ENCODE peak calls at places on chromosomes 5 and 9, in seven cellular contexts. U is uterus, F is kidney epithelial cell, M is right atrium auricular region, Q is HL-60, S is WTC11, G is nephron progenitor cell. W is an unnamed sample.

GRCh38 chr5:78550891-78551290 is 97.7 kb downstream of the LHFPL2 start:
- DNase-seq in F (no peak), Q (no peak), S (no peak), M (no peak), U (no peak), G (no peak), W (no peak)

GRCh38 chr5:143023447-143024096 is 253.4 kb downstream of the ARHGAP26 start:
- DNase-seq in S (no peak), Q (no peak), M (no peak), U (peak), F (no peak), G (no peak), W (no peak)

GRCh38 chr5:139696894-139697658 is 48.9 kb downstream of the CXXC5 start:
- DNase-seq in M (peak), F (peak), G (peak), S (peak), Q (no peak), U (peak), W (peak)

GRCh38 chr5:123518111-123518510 is 6.1 kb downstream of the CSNK1G3 start:
- DNase-seq in M (no peak), S (no peak), F (no peak), G (no peak), U (no peak), Q (no peak), W (no peak)

GRCh38 chr9:95010431-95010838 is 283.9 kb downstream of the AOPEP start:
- DNase-seq in M (no peak), Q (no peak), S (no peak), G (no peak), F (no peak), U (no peak), W (no peak)

GRCh38 chr9:18379073-18379811 is 94.7 kb upstream of the ADAMTSL1 start:
- DNase-seq in Q (no peak), M (no peak), S (no peak), G (no peak), U (no peak), F (peak), W (peak)

GRCh38 chr5:91212336-91213092 is 170.6 kb downstream of the ARRDC3 start:
- DNase-seq in F (peak), M (no peak), G (no peak), Q (peak), S (no peak), U (peak), W (no peak)

GRCh38 chr5:142320851-142321560 is 3.8 kb downstream of the SPRY4 start:
- DNase-seq in M (no peak), U (no peak), F (no peak), S (no peak), Q (no peak), G (no peak), W (no peak)

GRCh38 chr9:3628239-3628638 is 102.4 kb upstream of the RFX3 start:
- DNase-seq in F (no peak), G (no peak), U (no peak), S (no peak), Q (no peak), M (no peak), W (no peak)

GRCh38 chr9:124764774-124765438 is 6.2 kb downstream of the NR6A1 start:
- DNase-seq in M (no peak), S (no peak), F (no peak), U (no peak), G (no peak), Q (no peak), W (no peak)

GRCh38 chr5:34037829-34038228 is 5.2 kb downstream of the C1QTNF3 start:
- DNase-seq in Q (no peak), F (no peak), M (no peak), S (no peak), G (no peak), U (no peak), W (no peak)

GRCh38 chr9:131395027-131395744 is 1.3 kb downstream of the PRRC2B start:
- DNase-seq in S (peak), G (peak), F (no peak), U (no peak), Q (no peak), M (no peak), W (no peak)

GRCh38 chr9:105242062-105242461 is 2.4 kb upstream of the SLC44A1 start:
- DNase-seq in F (no peak), Q (no peak), S (no peak), M (no peak), U (no peak), G (no peak), W (no peak)

DNA sequence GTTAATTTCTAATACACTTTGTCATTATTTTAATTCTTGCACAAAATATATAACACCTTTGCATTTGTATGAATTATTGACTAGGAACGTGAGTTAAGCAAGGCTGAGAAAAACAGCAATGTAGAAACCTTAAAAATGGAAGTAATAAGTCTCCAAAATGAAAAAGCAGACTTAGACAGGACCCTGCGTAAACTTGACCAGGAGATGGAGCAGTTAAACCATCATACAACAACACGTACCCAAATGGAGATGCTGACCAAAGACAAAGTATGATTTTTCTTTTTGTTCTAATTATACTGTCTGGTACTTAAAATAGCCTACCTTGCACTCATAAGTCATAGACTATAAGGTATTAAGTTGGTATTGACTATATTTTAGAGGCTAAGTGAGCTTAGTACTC is 34.4 kb downstream of the RAD50 start:
- DNase-seq in F (no peak), Q (no peak), S (no peak), M (no peak), G (no peak), U (no peak), W (no peak)
- TF ChIP-seq CTCF in F (no peak), Q (no peak), S (no peak), M (no peak), G (no peak), U (no peak), W (no peak)

DNA sequence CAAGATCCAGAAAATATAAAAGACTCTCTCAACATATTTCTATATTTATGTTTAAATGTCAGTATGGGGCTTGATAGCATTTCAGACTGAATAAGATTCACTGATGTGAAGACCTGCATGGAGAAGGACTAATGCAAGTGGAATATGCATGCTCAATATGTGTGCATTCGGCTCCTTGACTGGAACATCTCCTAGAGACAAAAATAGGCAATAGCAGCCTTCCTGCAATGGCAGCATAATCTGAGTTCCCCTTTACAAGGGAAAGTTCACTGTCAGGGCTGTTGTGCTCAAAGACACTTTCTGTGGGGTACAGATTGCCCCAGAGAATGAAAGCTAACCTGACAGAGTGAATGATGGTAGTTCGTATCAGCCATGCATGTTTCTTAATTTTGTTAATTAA is 42.4 kb downstream of the STARD4 start:
- DNase-seq in M (no peak), G (no peak), Q (no peak), S (no peak), F (no peak), U (no peak), W (no peak)
- TF ChIP-seq CTCF in M (no peak), G (no peak), Q (no peak), S (no peak), F (no peak), U (no peak), W (no peak)

GRCh38 chr5:141245250-141245717 is at the start of gene PCDHB15:
- DNase-seq in S (peak), F (no peak), U (peak), G (peak), M (no peak), Q (no peak), W (no peak)
- TF ChIP-seq CTCF in S (peak), F (no peak), U (no peak), G (peak), M (peak), Q (no peak), W (no peak)

GRCh38 chr9:2119490-2120046 is 104.4 kb downstream of the SMARCA2 start:
- DNase-seq in M (no peak), S (no peak), U (no peak), F (no peak), G (no peak), Q (no peak), W (no peak)

GRCh38 chr9:2122299-2122698 is 107.2 kb downstream of the SMARCA2 start:
- DNase-seq in Q (no peak), F (no peak), G (no peak), U (no peak), M (no peak), S (no peak), W (no peak)

GRCh38 chr9:2125909-2126308 is 110.8 kb downstream of the SMARCA2 start:
- DNase-seq in Q (no peak), G (no peak), U (no peak), M (no peak), S (no peak), F (no peak), W (no peak)

GRCh38 chr9:2117527-2117926 is 102.4 kb downstream of the SMARCA2 start:
- DNase-seq in G (no peak), Q (no peak), U (no peak), M (no peak), F (no peak), S (no peak), W (no peak)

GRCh38 chr9:2120926-2121689 is 106.0 kb downstream of the SMARCA2 start:
- DNase-seq in U (no peak), M (no peak), F (no peak), G (no peak), S (no peak), Q (no peak), W (peak)
- TF ChIP-seq CTCF in U (no peak), M (peak), F (no peak), G (no peak), S (no peak), Q (no peak), W (no peak)

DNA sequence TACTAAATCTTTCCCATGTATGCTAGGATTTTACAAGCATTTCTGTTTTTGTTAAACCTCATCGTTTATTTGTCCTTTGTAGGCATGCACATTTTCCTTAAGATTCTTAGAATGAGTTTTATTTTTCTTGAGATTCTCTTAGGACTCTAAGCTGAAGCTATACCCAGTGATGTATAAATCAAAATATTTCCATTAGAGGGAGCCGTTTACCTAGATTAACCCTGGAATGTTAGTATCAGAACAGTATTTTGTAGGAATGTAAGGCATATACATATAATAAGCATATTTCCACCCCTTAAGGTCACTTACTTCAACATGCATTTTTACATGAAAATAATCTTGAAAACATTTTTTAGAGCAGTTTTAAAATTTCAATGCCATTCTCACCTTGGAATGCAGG is 35.2 kb upstream of the FCHO2 start:
- DNase-seq in S (no peak), F (no peak), U (no peak), Q (no peak), G (no peak), M (no peak), W (no peak)
- TF ChIP-seq CTCF in S (no peak), F (no peak), U (no peak), Q (no peak), G (peak), M (peak), W (no peak)

GRCh38 chr9:115395511-115396021 is 277.6 kb upstream of the TNC start:
- DNase-seq in M (no peak), G (no peak), S (no peak), F (no peak), U (no peak), Q (no peak), W (no peak)

GRCh38 chr9:115397591-115398312 is 279.8 kb upstream of the TNC start:
- DNase-seq in F (no peak), G (no peak), S (no peak), Q (no peak), U (no peak), M (no peak), W (no peak)

GRCh38 chr9:115393976-115394775 is 276.2 kb upstream of the TNC start:
- DNase-seq in S (no peak), U (no peak), M (no peak), Q (no peak), G (no peak), F (no peak), W (no peak)

GRCh38 chr9:115398313-115398650 is 280.3 kb upstream of the TNC start:
- DNase-seq in M (no peak), S (no peak), G (no peak), F (no peak), Q (no peak), U (no peak), W (no peak)

GRCh38 chr9:115396071-115396529 is 278.1 kb upstream of the TNC start:
- DNase-seq in M (no peak), F (no peak), U (no peak), G (no peak), Q (no peak), S (no peak), W (no peak)
- TF ChIP-seq CTCF in M (no peak), F (no peak), U (no peak), G (no peak), Q (no peak), S (no peak), W (no peak)